ENCODE peak calls at places on chromosomes 7 and 10, in five cellular contexts. One of them, this sample, is unnamed.

GRCh38 chr7:148911626-148912025 is 27.5 kb upstream of the EZH2 start:
- DNase-seq in left kidney: no peak
- DNase-seq in posterior cingulate gyrus: no peak
- DNase-seq in HT1080: no peak
- DNase-seq in stomach: no peak
- DNase-seq in this sample: no peak

GRCh38 chr7:155750255-155751125 is 61.8 kb downstream of the SHH start:
- DNase-seq in left kidney: no peak
- DNase-seq in HT1080: no peak
- DNase-seq in posterior cingulate gyrus: no peak
- DNase-seq in stomach: no peak
- DNase-seq in this sample: no peak

GRCh38 chr7:144826248-144826647 is 9.6 kb downstream of the TPK1 start:
- DNase-seq in stomach: no peak
- DNase-seq in left kidney: no peak
- DNase-seq in HT1080: no peak
- DNase-seq in posterior cingulate gyrus: no peak
- DNase-seq in this sample: no peak

GRCh38 chr10:120607016-120607709 is 150.1 kb downstream of the PLPP4 start:
- DNase-seq in posterior cingulate gyrus: no peak
- DNase-seq in HT1080: peak
- DNase-seq in stomach: no peak
- DNase-seq in left kidney: no peak
- DNase-seq in this sample: no peak

GRCh38 chr10:82867056-82867455 is 992.1 kb downstream of the NRG3 start:
- DNase-seq in stomach: no peak
- DNase-seq in posterior cingulate gyrus: no peak
- DNase-seq in HT1080: no peak
- DNase-seq in left kidney: no peak
- DNase-seq in this sample: no peak

GRCh38 chr10:34172936-34173533 is 642.1 kb downstream of the PARD3 start:
- DNase-seq in left kidney: no peak
- DNase-seq in HT1080: no peak
- DNase-seq in stomach: no peak
- DNase-seq in posterior cingulate gyrus: no peak
- DNase-seq in this sample: no peak

GRCh38 chr10:31939797-31940708 is 11.4 kb upstream of the ARHGAP12 start:
- DNase-seq in stomach: no peak
- DNase-seq in posterior cingulate gyrus: no peak
- DNase-seq in left kidney: no peak
- DNase-seq in HT1080: peak
- DNase-seq in this sample: no peak

GRCh38 chr7:2431260-2431867 is 28.0 kb downstream of the CHST12 start:
- DNase-seq in stomach: no peak
- DNase-seq in HT1080: no peak
- DNase-seq in left kidney: no peak
- DNase-seq in posterior cingulate gyrus: no peak
- DNase-seq in this sample: no peak

GRCh38 chr7:39184387-39184786 is 206.7 kb downstream of the POU6F2 start:
- DNase-seq in left kidney: peak
- DNase-seq in HT1080: peak
- DNase-seq in posterior cingulate gyrus: no peak
- DNase-seq in stomach: no peak
- DNase-seq in this sample: no peak

GRCh38 chr7:44608916-44609648 is 2.7 kb downstream of the OGDH start:
- DNase-seq in HT1080: no peak
- DNase-seq in left kidney: no peak
- DNase-seq in posterior cingulate gyrus: no peak
- DNase-seq in stomach: no peak
- DNase-seq in this sample: no peak

GRCh38 chr10:76492678-76493472 is 1061.5 kb downstream of the LRMDA start:
- DNase-seq in posterior cingulate gyrus: no peak
- DNase-seq in HT1080: no peak
- DNase-seq in left kidney: no peak
- DNase-seq in stomach: no peak
- DNase-seq in this sample: no peak

This sample was measured in effector CD8-positive, alpha-beta T cell.